ENCODE peak calls at places on chromosomes 2 and 18, in ten cellular contexts. N is lung; T is right cardiac atrium; W is hepatocyte; X is SK-N-SH; B is tibial nerve; A is PC-9; F is effector memory CD4-positive, alpha-beta T cell; P is Karpas-422; Y is cardiac muscle cell. R is an unnamed sample. For H3K27me3, the result is how much of the 10 kb centered on the place peaks cover.

GRCh38 chr2:37886745-37887144 is 38.3 kb upstream of the RMDN2 start:
- DNase-seq in N (no peak), T (no peak), W (no peak), X (no peak), B (no peak), A (no peak), F (no peak), P (no peak), Y (no peak), R (no peak)

GRCh38 chr2:157932480-157933205 is 56.5 kb upstream of the ACVR1 start:
- DNase-seq in N (no peak), T (no peak), W (peak), X (no peak), B (no peak), A (no peak), F (no peak), P (no peak), Y (no peak), R (no peak)

GRCh38 chr2:206955253-206955652 is 15.9 kb downstream of the CPO start:
- DNase-seq in N (no peak), T (no peak), W (peak), X (no peak), B (no peak), A (no peak), F (no peak), P (no peak), Y (peak), R (no peak)

GRCh38 chr18:60146220-60146960 is 226.2 kb downstream of the MC4R start:
- DNase-seq in N (no peak), T (no peak), W (no peak), X (no peak), B (no peak), A (no peak), F (no peak), P (no peak), Y (no peak), R (no peak)

GRCh38 chr2:62215306-62216064 is 19.6 kb downstream of the B3GNT2 start:
- DNase-seq in N (no peak), T (no peak), W (peak), X (peak), B (no peak), A (no peak), F (no peak), P (no peak), Y (no peak), R (peak)

GRCh38 chr2:172662099-172662498 is 73.5 kb upstream of the RAPGEF4 start:
- DNase-seq in N (no peak), T (no peak), W (no peak), X (no peak), B (no peak), A (no peak), F (no peak), P (no peak), Y (no peak), R (no peak)

GRCh38 chr2:102826904-102827303 is 65.1 kb downstream of the TMEM182 start:
- DNase-seq in N (no peak), T (peak), W (peak), X (peak), B (no peak), A (no peak), F (no peak), P (peak), Y (peak), R (no peak)

GRCh38 chr18:5872886-5873285 is 22.4 kb downstream of the TMEM200C start:
- DNase-seq in N (no peak), T (no peak), W (no peak), X (no peak), B (no peak), A (no peak), F (no peak), P (no peak), Y (no peak), R (no peak)

GRCh38 chr2:42369551-42370229 is 8.7 kb upstream of the COX7A2L start:
- DNase-seq in N (no peak), T (no peak), W (peak), X (no peak), B (no peak), A (no peak), F (no peak), P (no peak), Y (peak), R (peak)

GRCh38 chr2:20447437-20448245 is 767 bp downstream of the RHOB start:
- DNase-seq in N (peak), T (peak), W (peak), X (peak), B (no peak), A (no peak), F (no peak), P (no peak), Y (peak), R (peak)

GRCh38 chr2:128642316-128642715 is 323.6 kb upstream of the HS6ST1 start:
- DNase-seq in N (no peak), T (no peak), W (no peak), X (no peak), B (no peak), A (no peak), F (no peak), P (no peak), Y (no peak), R (no peak)

GRCh38 chr2:72780483-72780882 is 45.4 kb downstream of the EXOC6B start:
- DNase-seq in N (no peak), T (no peak), W (peak), X (no peak), B (no peak), A (peak), F (no peak), P (no peak), Y (peak), R (no peak)

GRCh38 chr2:100412866-100413265 is 4.6 kb downstream of the CHST10 start:
- DNase-seq in N (no peak), T (no peak), W (no peak), X (no peak), B (no peak), A (no peak), F (no peak), P (no peak), Y (no peak), R (no peak)

GRCh38 chr2:54574107-54574859 is 118.2 kb downstream of the SPTBN1 start:
- DNase-seq in N (peak), T (peak), W (peak), X (no peak), B (no peak), A (peak), F (peak), P (no peak), Y (no peak), R (no peak)

GRCh38 chr2:69271831-69272257 is 115.2 kb downstream of the GFPT1 start:
- DNase-seq in N (no peak), T (no peak), W (no peak), X (no peak), B (no peak), A (no peak), F (no peak), P (no peak), Y (no peak), R (no peak)

GRCh38 chr2:120398051-120398960 is 52.4 kb downstream of the INHBB start:
- DNase-seq in N (no peak), T (no peak), W (no peak), X (no peak), B (no peak), A (peak), F (no peak), P (no peak), Y (no peak), R (no peak)

GRCh38 chr18:10290244-10291240 is 163.9 kb upstream of the APCDD1 start:
- DNase-seq in N (no peak), T (no peak), W (no peak), X (no peak), B (no peak), A (no peak), F (no peak), P (no peak), Y (no peak), R (no peak)

GRCh38 chr2:12606472-12607000 is 110.2 kb upstream of the TRIB2 start:
- DNase-seq in N (no peak), T (peak), W (peak), X (peak), B (no peak), A (no peak), F (no peak), P (no peak), Y (peak), R (no peak)

GRCh38 chr2:130912471-130912870 is 75.8 kb downstream of the ARHGEF4 start:
- DNase-seq in N (no peak), T (no peak), W (no peak), X (no peak), B (no peak), A (no peak), F (no peak), P (no peak), Y (no peak), R (no peak)

GRCh38 chr2:237201461-237202287 is 116.0 kb downstream of the COPS8 start:
- DNase-seq in N (no peak), T (peak), W (peak), X (no peak), B (no peak), A (peak), F (no peak), P (no peak), Y (no peak), R (no peak)

GRCh38 chr2:48131503-48132293 is 225.4 kb upstream of the FBXO11 start:
- DNase-seq in N (no peak), T (no peak), W (peak), X (peak), B (no peak), A (no peak), F (no peak), P (no peak), Y (no peak), R (no peak)

GRCh38 chr2:210215120-210215519 is 10.1 kb downstream of the ACADL start:
- DNase-seq in N (no peak), T (no peak), W (no peak), X (no peak), B (no peak), A (no peak), F (no peak), P (no peak), Y (no peak), R (no peak)

GRCh38 chr2:104606056-104606455 is 247.9 kb upstream of the POU3F3 start:
- DNase-seq in N (no peak), T (no peak), W (no peak), X (no peak), B (no peak), A (no peak), F (no peak), P (no peak), Y (no peak), R (no peak)

DNA sequence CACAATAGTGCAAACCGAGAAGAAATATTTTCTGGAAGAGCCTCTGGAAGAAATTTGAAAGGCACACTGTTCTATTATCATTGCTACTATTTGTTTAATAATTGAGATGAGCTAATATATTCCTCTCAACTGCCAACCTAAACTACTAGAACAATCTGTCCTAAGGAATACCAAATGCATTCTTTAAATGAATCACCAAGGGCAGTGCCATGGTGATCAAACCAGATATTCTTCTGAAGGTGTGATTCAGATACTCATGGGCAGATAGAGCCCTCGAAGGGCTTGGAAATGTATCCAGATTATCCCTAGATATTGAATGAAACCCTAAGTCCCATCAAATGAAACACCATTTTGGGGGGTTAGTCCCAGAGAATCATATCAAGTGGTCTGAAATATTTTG is 76.6 kb downstream of the FIGN start:
- DNase-seq in N (no peak), T (no peak), W (no peak), X (no peak), B (no peak), A (no peak), F (no peak), P (no peak), Y (no peak), R (no peak)
- H3K27ac ChIP-seq in N (no peak), T (no peak), W (no peak), X (no peak), B (peak), A (no peak), F (no peak), P (no peak), Y (peak), R (no peak)

DNA sequence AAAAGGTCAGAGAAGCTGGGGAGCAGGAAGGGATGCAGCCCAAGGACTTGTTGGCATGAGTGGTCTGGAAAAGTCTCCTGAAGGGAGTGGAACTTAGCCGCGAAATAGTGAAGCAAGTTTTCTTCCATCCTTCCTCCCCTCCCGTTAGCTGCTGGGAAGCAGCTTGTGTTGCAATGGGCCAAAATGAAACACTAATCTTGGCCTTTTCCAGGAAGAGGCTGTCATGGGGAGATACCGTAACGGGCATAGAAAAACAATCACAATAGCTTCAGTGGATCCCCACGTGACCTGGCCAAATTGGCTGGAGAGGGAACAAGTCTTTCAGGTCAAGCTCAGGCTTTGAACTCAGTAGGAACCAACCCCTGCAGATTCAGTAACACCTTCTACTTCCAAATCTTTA is 49.3 kb downstream of the SEMA4F start:
- DNase-seq in N (no peak), T (peak), W (no peak), X (no peak), B (no peak), A (no peak), F (no peak), P (no peak), Y (no peak), R (no peak)
- H3K4me3 ChIP-seq in N (no peak), T (no peak), W (no peak), X (no peak), B (no peak), A (no peak), F (no peak), P (no peak), Y (no peak), R (no peak)

GRCh38 chr2:134999536-134999935 is 47.7 kb downstream of the MAP3K19 start:
- DNase-seq in N (no peak), T (no peak), W (no peak), X (no peak), B (no peak), A (no peak), F (no peak), P (no peak), Y (no peak), R (no peak)
- H3K27me3 ChIP-seq in N (under half), T (under half), W (under half), X (under half), B (under half), A (under half), F (under half), P (under half), Y (under half), R (under half)

GRCh38 chr18:63213936-63214671 is 105.5 kb downstream of the BCL2 start:
- DNase-seq in N (no peak), T (no peak), W (no peak), X (no peak), B (no peak), A (no peak), F (no peak), P (no peak), Y (no peak), R (no peak)
- H3K27ac ChIP-seq in N (no peak), T (no peak), W (no peak), X (no peak), B (no peak), A (no peak), F (peak), P (peak), Y (no peak), R (no peak)

GRCh38 chr2:101479810-101480209 is 4.9 kb upstream of the RFX8 start:
- DNase-seq in N (no peak), T (no peak), W (no peak), X (no peak), B (no peak), A (no peak), F (no peak), P (no peak), Y (no peak), R (no peak)
- H3K4me3 ChIP-seq in N (no peak), T (no peak), W (no peak), X (no peak), B (no peak), A (no peak), F (no peak), P (no peak), Y (no peak), R (no peak)

DNA sequence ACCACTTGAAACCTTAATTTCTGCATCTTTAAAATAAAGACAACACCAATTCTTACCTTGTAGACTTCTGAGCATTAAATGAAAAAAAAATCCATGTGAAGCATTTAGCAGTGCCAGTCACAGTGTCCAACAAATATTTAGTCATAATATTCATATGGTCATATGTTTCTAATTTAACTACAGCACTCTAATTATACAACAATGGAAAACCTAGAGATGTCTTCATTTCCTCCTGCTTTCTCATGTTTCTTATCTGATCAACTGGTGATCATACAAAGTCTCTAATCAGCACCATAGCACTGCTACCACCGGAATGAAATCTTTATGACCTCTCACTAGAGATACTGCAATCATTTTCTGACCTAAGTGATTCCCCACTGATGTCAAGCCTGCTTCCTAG is 10.2 kb upstream of the SCN3A start:
- DNase-seq in N (no peak), T (no peak), W (no peak), X (peak), B (no peak), A (no peak), F (no peak), P (no peak), Y (no peak), R (no peak)
- H3K27me3 ChIP-seq in N (under half), T (under half), W (under half), X (under half), B (under half), A (under half), F (under half), P (under half), Y (under half), R (under half)

DNA sequence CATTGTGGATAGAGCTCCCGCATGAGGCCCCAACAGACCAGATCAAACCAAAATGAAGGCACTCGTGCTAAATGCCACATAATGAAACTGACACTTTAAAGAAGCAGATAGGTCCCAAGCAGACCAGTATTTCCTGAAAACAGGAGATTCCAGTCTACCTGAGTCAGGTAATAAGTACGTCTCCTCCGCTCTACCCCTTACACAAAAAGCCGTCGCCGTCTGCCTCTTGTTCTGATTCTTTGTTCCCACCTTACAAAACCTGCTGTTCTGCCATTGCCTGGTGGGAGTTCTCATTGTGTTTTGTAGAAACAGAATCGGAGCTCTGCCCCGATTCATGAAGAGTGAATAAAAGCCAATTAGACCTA is 15.6 kb upstream of the OTOS start:
- DNase-seq in N (no peak), T (no peak), W (no peak), X (no peak), B (no peak), A (peak), F (no peak), P (no peak), Y (no peak), R (no peak)
- H3K27ac ChIP-seq in N (no peak), T (no peak), W (no peak), X (no peak), B (no peak), A (no peak), F (no peak), P (no peak), Y (no peak), R (no peak)

R was measured in WERI-Rb-1.